ENCODE peak calls at places on chromosomes 7 and 10, in five cellular contexts. O is thyroid gland, N is body of pancreas, L is esophagus muscularis mucosa, T is small intestine. U is an unnamed sample.

GRCh38 chr7:92916751-92917369 is 80.5 kb upstream of the CDK6 start:
- DNase-seq in O (peak; percentile 78), L (no peak), T (peak; percentile 3), N (peak; percentile 58), U (no peak)

GRCh38 chr7:12571691-12572090 is 1.2 kb downstream of the SCIN start:
- DNase-seq in L (no peak), T (no peak), O (no peak), N (no peak), U (no peak)

GRCh38 chr10:72659694-72660093 is 32.2 kb upstream of the MCU start:
- DNase-seq in O (no peak), T (no peak), N (no peak), L (no peak), U (no peak)

GRCh38 chr10:79274279-79275104 is 72.8 kb upstream of the PPIF start:
- DNase-seq in O (peak; percentile 80), T (no peak), N (peak; percentile 72), L (peak; percentile 96), U (peak; percentile 90)

GRCh38 chr10:15137636-15138035 is 30.9 kb downstream of the NMT2 start:
- DNase-seq in T (no peak), O (no peak), N (no peak), L (no peak), U (no peak)

GRCh38 chr10:51860257-51860656 is 160.9 kb upstream of the CSTF2T start:
- DNase-seq in L (no peak), O (no peak), N (no peak), T (peak; percentile 1), U (no peak)

GRCh38 chr7:77245015-77245755 is 45.6 kb upstream of the FGL2 start:
- DNase-seq in O (peak; percentile 14), N (no peak), L (no peak), T (peak; percentile 83), U (no peak)

GRCh38 chr7:149838224-149838991 is at the start of gene ZNF862:
- DNase-seq in O (peak; percentile 99), N (peak; percentile 97), T (peak; percentile 99), L (peak; percentile 99), U (peak; percentile 99)

GRCh38 chr7:37212526-37212925 is 236.1 kb downstream of the ELMO1 start:
- DNase-seq in T (no peak), O (no peak), N (no peak), L (peak; percentile 62), U (no peak)

GRCh38 chr7:90432752-90433151 is 29.5 kb downstream of the CLDN12 start:
- DNase-seq in O (no peak), L (no peak), N (no peak), T (no peak), U (no peak)

DNA sequence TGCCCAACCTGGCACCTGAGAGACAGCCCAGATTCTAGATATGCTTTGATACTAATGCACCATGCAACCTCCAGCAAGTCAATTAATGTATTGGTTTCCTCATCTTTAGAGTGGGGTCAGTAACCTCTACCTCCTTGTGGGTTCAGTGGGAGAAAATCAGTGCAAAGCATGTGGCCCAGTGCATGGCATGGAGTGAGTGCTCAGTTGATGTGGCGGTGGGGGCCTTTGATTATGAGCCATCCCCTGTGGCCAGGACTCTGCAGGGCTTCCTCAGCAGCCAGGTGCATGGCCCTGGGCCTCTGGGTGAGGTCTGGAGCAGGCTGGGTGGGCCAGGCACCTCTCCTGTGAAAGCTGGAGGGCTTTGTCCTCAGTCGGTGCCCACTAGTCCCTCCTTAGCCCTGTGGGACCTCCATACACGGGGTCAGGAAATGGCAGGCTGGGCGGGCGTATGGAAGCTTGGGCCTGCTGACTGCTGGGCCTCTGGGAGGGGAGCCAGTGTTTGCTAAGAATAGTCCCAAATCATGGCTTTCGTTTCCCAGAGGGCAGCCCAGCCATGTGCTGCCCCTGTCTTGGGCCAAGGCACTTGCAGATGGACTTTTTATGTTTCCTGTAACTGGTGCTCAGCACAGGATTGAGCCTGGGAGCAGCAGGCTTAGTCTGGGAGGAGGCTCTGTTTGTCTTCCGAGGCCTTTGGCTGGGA is 3.4 kb downstream of the PALD1 start:
- DNase-seq in L (no peak), T (no peak), N (peak; percentile 43), O (peak; percentile 30), U (peak; percentile 88)
- H3K4me3 ChIP-seq in L (no peak overlapping the region), T (no peak overlapping the region), N (no peak overlapping the region), O (no peak overlapping the region), U (no peak overlapping the region)

GRCh38 chr7:23346316-23346715 is 47.2 kb downstream of the MALSU1 start:
- DNase-seq in T (no peak), L (no peak), O (no peak), N (no peak), U (no peak)

GRCh38 chr7:23343102-23343501 is 44.0 kb downstream of the MALSU1 start:
- DNase-seq in T (no peak), N (no peak), O (no peak), L (no peak), U (no peak)

GRCh38 chr7:23347007-23347681 is 48.0 kb downstream of the MALSU1 start:
- DNase-seq in N (no peak), O (no peak), T (no peak), L (no peak), U (no peak)

GRCh38 chr7:23341846-23342598 is 42.9 kb downstream of the MALSU1 start:
- DNase-seq in O (no peak), T (no peak), N (no peak), L (no peak), U (no peak)

GRCh38 chr7:23343806-23344500 is 44.8 kb downstream of the MALSU1 start:
- DNase-seq in L (no peak), O (no peak), N (no peak), T (no peak), U (no peak)
- H3K36me3 ChIP-seq in L (no peaks in the 10 kb centered on the region), O (no peaks in the 10 kb centered on the region), N (no peaks in the 10 kb centered on the region), T (no peaks in the 10 kb centered on the region), U (no peaks in the 10 kb centered on the region)

GRCh38 chr7:568681-569035 is 49.0 kb upstream of the PDGFA start:
- DNase-seq in O (no peak), T (no peak), L (no peak), N (no peak), U (peak; percentile 67)

GRCh38 chr7:569996-570800 is 50.6 kb upstream of the PDGFA start:
- DNase-seq in L (no peak), O (no peak), T (no peak), N (no peak), U (peak; percentile 69)

GRCh38 chr7:567305-567883 is 47.7 kb upstream of the PDGFA start:
- DNase-seq in L (no peak), T (no peak), N (no peak), O (no peak), U (no peak)

GRCh38 chr7:569071-569855 is 49.6 kb upstream of the PDGFA start:
- DNase-seq in N (no peak), O (no peak), L (no peak), T (no peak), U (peak; percentile 62)

DNA sequence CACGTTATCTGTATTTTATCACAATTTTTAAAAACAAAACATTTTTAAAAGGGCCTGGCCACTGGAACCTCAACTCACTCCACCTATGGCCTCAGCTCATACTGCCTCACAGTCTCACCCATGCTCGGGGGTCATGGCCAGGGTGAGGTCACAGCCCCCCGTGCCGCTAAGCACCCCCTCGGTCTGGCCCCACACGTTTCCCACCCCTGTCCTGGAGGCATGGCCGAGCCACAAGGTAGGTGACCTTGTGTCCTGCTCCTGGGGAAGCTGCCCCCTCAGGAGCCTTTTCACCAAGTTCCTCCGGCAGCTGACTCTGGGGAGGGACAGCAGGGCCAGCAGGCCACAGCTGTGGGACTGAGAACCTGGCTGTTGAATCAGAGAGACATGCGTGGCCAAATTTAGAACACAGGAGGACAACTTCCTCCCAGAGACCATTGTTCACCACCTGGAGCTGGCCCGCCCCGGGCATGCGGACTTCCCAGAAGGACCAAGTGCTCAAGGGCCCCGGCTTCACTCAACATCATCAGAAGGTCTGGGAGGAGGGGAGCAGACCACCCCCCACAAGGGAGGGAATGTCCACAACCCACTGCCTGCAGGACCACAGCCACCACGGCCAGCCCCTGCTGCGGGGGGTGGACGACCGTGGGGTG is 48.5 kb upstream of the PDGFA start:
- DNase-seq in T (no peak), L (no peak), O (no peak), N (no peak), U (peak; percentile 59)
- H3K4me3 ChIP-seq in T (no peak overlapping the region), L (no peak overlapping the region), O (no peak overlapping the region), N (no peak overlapping the region), U (no peak overlapping the region)

GRCh38 chr10:102371295-102371694 is 24.2 kb upstream of the NFKB2 start:
- DNase-seq in L (no peak), T (no peak), O (no peak), N (no peak), U (no peak)

GRCh38 chr10:102376901-102377300 is 18.6 kb upstream of the NFKB2 start:
- DNase-seq in L (no peak), N (no peak), T (no peak), O (no peak), U (no peak)

GRCh38 chr10:102379383-102379782 is 16.1 kb upstream of the NFKB2 start:
- DNase-seq in L (no peak), N (no peak), T (no peak), O (no peak), U (no peak)

GRCh38 chr10:102375867-102376266 is 19.6 kb upstream of the NFKB2 start:
- DNase-seq in T (no peak), N (no peak), L (no peak), O (no peak), U (no peak)

DNA sequence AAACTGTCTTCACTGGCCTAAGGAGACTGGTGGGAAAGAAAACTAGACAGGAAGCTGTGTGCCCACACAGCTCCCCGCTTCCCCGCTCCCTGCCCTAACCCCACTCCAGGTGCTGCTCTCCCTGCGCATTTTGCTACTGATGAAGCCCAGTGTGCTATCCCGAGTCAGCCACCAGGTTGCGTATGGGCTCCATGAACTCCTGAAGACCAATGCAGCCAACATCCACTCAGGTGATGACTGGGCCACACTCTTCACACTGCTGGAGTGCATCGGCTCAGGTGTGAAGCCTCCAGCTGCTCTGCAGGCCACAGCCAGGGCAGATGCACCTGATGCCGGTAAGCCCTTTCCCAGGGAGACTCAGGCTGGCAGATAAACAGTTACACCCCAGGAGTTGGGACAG is 20.3 kb upstream of the NFKB2 start:
- DNase-seq in L (no peak), O (no peak), N (no peak), T (no peak), U (no peak)
- H3K36me3 ChIP-seq in L (peaks cover 90% of the 10 kb centered on the region), O (peaks cover 67% of the 10 kb centered on the region), N (peaks cover 7% of the 10 kb centered on the region), T (peaks cover 24% of the 10 kb centered on the region), U (peaks cover 60% of the 10 kb centered on the region)

GRCh38 chr7:26365897-26366267 is 74.2 kb downstream of the SNX10 start:
- DNase-seq in O (no peak), N (no peak), T (no peak), L (no peak), U (no peak)
- H3K4me3 ChIP-seq in O (no peak overlapping the region), N (no peak overlapping the region), T (no peak overlapping the region), L (no peak overlapping the region), U (no peak overlapping the region)

U was measured in kidney.